ENCODE peak calls at places on chromosomes 5 and 9, in nine cellular contexts. One of them, this sample, is unnamed.

GRCh38 chr5:159990506-159990905 is 18.4 kb upstream of the TTC1 start:
- DNase-seq in CD8-positive, alpha-beta T cell: no peak
- DNase-seq in IMR-90: no peak
- DNase-seq in tibial artery: no peak
- DNase-seq in fibroblast of lung: no peak
- DNase-seq in left ventricle myocardium inferior: no peak
- DNase-seq in A673: no peak
- DNase-seq in coronary artery: no peak
- DNase-seq in A549: no peak
- DNase-seq in this sample: no peak

GRCh38 chr5:89213584-89213983 is 330.6 kb upstream of the MEF2C start:
- DNase-seq in A549: no peak
- DNase-seq in CD8-positive, alpha-beta T cell: no peak
- DNase-seq in IMR-90: peak; percentile 60
- DNase-seq in A673: peak; percentile 2
- DNase-seq in tibial artery: no peak
- DNase-seq in left ventricle myocardium inferior: peak; percentile 22
- DNase-seq in fibroblast of lung: peak; percentile 92
- DNase-seq in coronary artery: no peak
- DNase-seq in this sample: peak; percentile 90

GRCh38 chr9:129165198-129165597 is 12.9 kb downstream of the IER5L start:
- DNase-seq in A673: no peak
- DNase-seq in fibroblast of lung: no peak
- DNase-seq in IMR-90: no peak
- DNase-seq in coronary artery: no peak
- DNase-seq in A549: no peak
- DNase-seq in tibial artery: no peak
- DNase-seq in left ventricle myocardium inferior: no peak
- DNase-seq in CD8-positive, alpha-beta T cell: no peak
- DNase-seq in this sample: no peak

GRCh38 chr5:67530609-67531255 is 334.1 kb upstream of the CD180 start:
- DNase-seq in fibroblast of lung: peak; percentile 2
- DNase-seq in coronary artery: no peak
- DNase-seq in A673: no peak
- DNase-seq in tibial artery: no peak
- DNase-seq in left ventricle myocardium inferior: no peak
- DNase-seq in IMR-90: no peak
- DNase-seq in A549: no peak
- DNase-seq in CD8-positive, alpha-beta T cell: no peak
- DNase-seq in this sample: no peak

GRCh38 chr9:100700689-100701318 is 122.9 kb downstream of the CAVIN4 start:
- DNase-seq in A673: peak; percentile 50
- DNase-seq in IMR-90: peak; percentile 9
- DNase-seq in fibroblast of lung: no peak
- DNase-seq in A549: peak; percentile 20
- DNase-seq in CD8-positive, alpha-beta T cell: no peak
- DNase-seq in left ventricle myocardium inferior: no peak
- DNase-seq in coronary artery: no peak
- DNase-seq in tibial artery: no peak
- DNase-seq in this sample: no peak

GRCh38 chr9:99905833-99906402 is 536 bp upstream of the STX17 start:
- DNase-seq in tibial artery: no peak
- DNase-seq in IMR-90: peak; percentile 6
- DNase-seq in coronary artery: no peak
- DNase-seq in left ventricle myocardium inferior: no peak
- DNase-seq in A549: no peak
- DNase-seq in A673: no peak
- DNase-seq in fibroblast of lung: peak; percentile 6
- DNase-seq in CD8-positive, alpha-beta T cell: no peak
- DNase-seq in this sample: no peak

GRCh38 chr9:70222354-70222753 is 36.4 kb upstream of the SMC5 start:
- DNase-seq in tibial artery: no peak
- DNase-seq in A673: no peak
- DNase-seq in coronary artery: no peak
- DNase-seq in A549: no peak
- DNase-seq in CD8-positive, alpha-beta T cell: no peak
- DNase-seq in IMR-90: peak; percentile 43
- DNase-seq in fibroblast of lung: peak; percentile 40
- DNase-seq in left ventricle myocardium inferior: no peak
- DNase-seq in this sample: no peak

GRCh38 chr5:5080790-5081189 is 59.3 kb upstream of the ADAMTS16 start:
- DNase-seq in CD8-positive, alpha-beta T cell: no peak
- DNase-seq in A549: no peak
- DNase-seq in tibial artery: no peak
- DNase-seq in A673: no peak
- DNase-seq in fibroblast of lung: no peak
- DNase-seq in IMR-90: no peak
- DNase-seq in left ventricle myocardium inferior: no peak
- DNase-seq in coronary artery: no peak
- DNase-seq in this sample: no peak

DNA sequence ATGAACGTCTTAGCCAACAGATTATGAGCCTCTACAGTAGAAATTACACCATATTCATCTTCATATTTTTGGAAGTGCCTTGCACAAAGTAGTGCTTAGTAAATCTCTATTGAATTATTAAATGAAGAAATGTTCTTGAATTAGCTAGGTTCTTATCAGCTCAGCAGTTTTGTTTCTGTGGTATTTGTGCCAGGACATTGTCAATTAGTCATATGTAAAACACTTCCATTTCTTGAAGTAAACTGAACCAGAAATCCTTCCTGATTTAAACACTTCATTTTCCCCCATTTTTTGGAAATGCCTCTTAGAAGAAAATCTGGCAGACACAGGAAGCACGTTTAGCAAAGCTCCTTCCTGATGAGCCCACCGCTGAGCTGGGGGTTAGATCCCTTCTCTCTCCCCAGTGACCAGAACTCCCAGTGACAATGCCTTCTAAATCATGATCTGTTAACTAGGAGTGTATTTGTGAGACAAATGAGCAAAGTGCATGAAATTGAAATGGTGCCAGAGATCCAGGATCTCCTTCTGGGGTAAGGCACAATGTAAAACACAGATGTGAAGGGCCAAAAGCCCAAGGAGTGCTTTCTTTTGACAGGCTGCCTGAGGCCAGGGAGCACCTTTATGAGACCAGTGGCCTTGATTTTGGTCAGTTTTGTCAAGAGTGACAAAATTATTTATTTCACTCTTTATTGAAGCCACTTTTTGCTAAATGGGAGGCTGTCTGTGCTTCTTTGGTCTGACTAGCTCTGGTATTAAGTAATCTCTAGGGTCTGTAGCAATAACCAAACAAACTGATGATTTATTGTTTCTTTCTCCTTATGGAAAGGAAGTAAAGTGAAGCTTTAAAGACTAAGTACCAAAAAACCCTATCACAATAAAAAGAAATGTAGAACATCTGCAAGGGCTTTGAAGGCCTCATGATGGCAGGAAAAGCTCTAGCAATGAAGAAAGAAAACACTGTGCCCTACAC is 25.6 kb upstream of the RUSC2 start:
- DNase-seq in coronary artery: no peak
- DNase-seq in A673: peak; percentile 83
- DNase-seq in tibial artery: no peak
- DNase-seq in IMR-90: peak; percentile 26
- DNase-seq in A549: no peak
- DNase-seq in fibroblast of lung: peak; percentile 9
- DNase-seq in CD8-positive, alpha-beta T cell: no peak
- DNase-seq in left ventricle myocardium inferior: no peak
- DNase-seq in this sample: no peak
- H3K4me3 ChIP-seq in coronary artery: no peak overlapping the region
- H3K4me3 ChIP-seq in A673: no peak overlapping the region
- H3K4me3 ChIP-seq in tibial artery: no peak overlapping the region
- H3K4me3 ChIP-seq in IMR-90: no peak overlapping the region
- H3K4me3 ChIP-seq in A549: no peak overlapping the region
- H3K4me3 ChIP-seq in fibroblast of lung: no peak overlapping the region
- H3K4me3 ChIP-seq in CD8-positive, alpha-beta T cell: no peak overlapping the region
- H3K4me3 ChIP-seq in left ventricle myocardium inferior: no peak overlapping the region
- H3K4me3 ChIP-seq in this sample: no peak overlapping the region

DNA sequence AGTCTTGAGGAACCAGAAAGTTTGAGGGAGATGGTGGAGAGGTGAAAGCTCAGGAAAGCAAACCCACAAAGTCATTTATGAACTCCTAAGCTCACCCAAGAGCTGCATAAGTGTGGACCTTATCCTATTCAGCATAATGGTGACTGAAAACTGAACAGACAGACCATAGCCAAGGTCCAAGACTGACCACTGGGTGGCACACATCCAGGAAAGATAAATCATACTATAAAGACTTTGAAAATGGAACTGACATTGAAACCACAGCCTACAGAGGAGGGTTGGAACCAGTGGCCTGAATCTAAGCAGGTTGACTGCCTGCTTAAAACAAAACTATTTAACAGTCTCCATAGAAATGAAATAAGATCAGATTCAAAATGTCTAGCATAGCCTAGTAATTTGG is 121.1 kb upstream of the RGS7BP start:
- DNase-seq in tibial artery: no peak
- DNase-seq in A673: peak; percentile 6
- DNase-seq in fibroblast of lung: peak; percentile 33
- DNase-seq in IMR-90: no peak
- DNase-seq in left ventricle myocardium inferior: no peak
- DNase-seq in CD8-positive, alpha-beta T cell: no peak
- DNase-seq in coronary artery: no peak
- DNase-seq in A549: no peak
- DNase-seq in this sample: peak; percentile 24
- TF ChIP-seq CTCF in tibial artery: no peak
- TF ChIP-seq CTCF in A673: peak; percentile 13
- TF ChIP-seq CTCF in fibroblast of lung: no peak
- TF ChIP-seq CTCF in IMR-90: no peak
- TF ChIP-seq CTCF in left ventricle myocardium inferior: peak; percentile 8
- TF ChIP-seq CTCF in CD8-positive, alpha-beta T cell: no peak
- TF ChIP-seq CTCF in coronary artery: no peak
- TF ChIP-seq CTCF in A549: no peak
- TF ChIP-seq CTCF in this sample: no peak

GRCh38 chr5:119136666-119137318 is 65.9 kb downstream of the DMXL1 start:
- DNase-seq in A673: no peak
- DNase-seq in A549: no peak
- DNase-seq in coronary artery: no peak
- DNase-seq in CD8-positive, alpha-beta T cell: no peak
- DNase-seq in tibial artery: no peak
- DNase-seq in fibroblast of lung: no peak
- DNase-seq in left ventricle myocardium inferior: no peak
- DNase-seq in IMR-90: no peak
- DNase-seq in this sample: no peak
- H3K4me3 ChIP-seq in A673: no peak overlapping the region
- H3K4me3 ChIP-seq in A549: no peak overlapping the region
- H3K4me3 ChIP-seq in coronary artery: no peak overlapping the region
- H3K4me3 ChIP-seq in CD8-positive, alpha-beta T cell: no peak overlapping the region
- H3K4me3 ChIP-seq in tibial artery: no peak overlapping the region
- H3K4me3 ChIP-seq in fibroblast of lung: no peak overlapping the region
- H3K4me3 ChIP-seq in left ventricle myocardium inferior: no peak overlapping the region
- H3K4me3 ChIP-seq in IMR-90: no peak overlapping the region
- H3K4me3 ChIP-seq in this sample: no peak overlapping the region

GRCh38 chr9:133759946-133760345 is 21.8 kb upstream of the SARDH start:
- DNase-seq in fibroblast of lung: no peak
- DNase-seq in coronary artery: peak; percentile 43
- DNase-seq in left ventricle myocardium inferior: no peak
- DNase-seq in A549: no peak
- DNase-seq in A673: no peak
- DNase-seq in IMR-90: no peak
- DNase-seq in CD8-positive, alpha-beta T cell: no peak
- DNase-seq in tibial artery: no peak
- DNase-seq in this sample: no peak

GRCh38 chr9:133760713-133761290 is 22.6 kb upstream of the SARDH start:
- DNase-seq in A549: no peak
- DNase-seq in fibroblast of lung: no peak
- DNase-seq in left ventricle myocardium inferior: no peak
- DNase-seq in A673: no peak
- DNase-seq in CD8-positive, alpha-beta T cell: no peak
- DNase-seq in tibial artery: peak; percentile 10
- DNase-seq in coronary artery: no peak
- DNase-seq in IMR-90: no peak
- DNase-seq in this sample: no peak

GRCh38 chr9:133763272-133764183 is 25.4 kb upstream of the SARDH start:
- DNase-seq in coronary artery: peak; percentile 54
- DNase-seq in CD8-positive, alpha-beta T cell: no peak
- DNase-seq in tibial artery: peak; percentile 46
- DNase-seq in A673: no peak
- DNase-seq in left ventricle myocardium inferior: no peak
- DNase-seq in fibroblast of lung: peak; percentile 65
- DNase-seq in A549: no peak
- DNase-seq in IMR-90: peak; percentile 66
- DNase-seq in this sample: no peak

GRCh38 chr9:133761641-133762248 is 23.6 kb upstream of the SARDH start:
- DNase-seq in A549: no peak
- DNase-seq in coronary artery: peak; percentile 66
- DNase-seq in left ventricle myocardium inferior: no peak
- DNase-seq in A673: no peak
- DNase-seq in CD8-positive, alpha-beta T cell: no peak
- DNase-seq in fibroblast of lung: no peak
- DNase-seq in IMR-90: no peak
- DNase-seq in tibial artery: peak; percentile 54
- DNase-seq in this sample: no peak

GRCh38 chr9:133762488-133763271 is 24.5 kb upstream of the SARDH start:
- DNase-seq in left ventricle myocardium inferior: no peak
- DNase-seq in A673: no peak
- DNase-seq in coronary artery: peak; percentile 49
- DNase-seq in fibroblast of lung: no peak
- DNase-seq in IMR-90: no peak
- DNase-seq in A549: no peak
- DNase-seq in CD8-positive, alpha-beta T cell: no peak
- DNase-seq in tibial artery: peak; percentile 48
- DNase-seq in this sample: no peak
- TF ChIP-seq CTCF in left ventricle myocardium inferior: no peak
- TF ChIP-seq CTCF in A673: no peak
- TF ChIP-seq CTCF in coronary artery: no peak
- TF ChIP-seq CTCF in fibroblast of lung: no peak
- TF ChIP-seq CTCF in IMR-90: no peak
- TF ChIP-seq CTCF in A549: no peak
- TF ChIP-seq CTCF in CD8-positive, alpha-beta T cell: no peak
- TF ChIP-seq CTCF in tibial artery: no peak
- TF ChIP-seq CTCF in this sample: no peak